ENCODE peak calls at places on chromosomes 6 and 20, in ten cellular contexts. R is AG04449, F is retinal pigment epithelial cell, Y is AG04450, S is kidney, W is left ventricle myocardium inferior, L is Peyer's patch, K is cardiac muscle cell, G is mucosa of descending colon, M is tibial artery. B is an unnamed sample.

GRCh38 chr6:56798163-56798562 is 155.5 kb upstream of the DST start:
- DNase-seq in K (no peak), Y (no peak), R (peak), F (peak), M (no peak), G (no peak), W (no peak), S (no peak), L (no peak), B (peak)

GRCh38 chr20:55415567-55416142 is 589.7 kb downstream of the CBLN4 start:
- DNase-seq in F (no peak), S (no peak), M (no peak), L (no peak), G (no peak), R (no peak), W (no peak), Y (no peak), K (peak), B (peak)

GRCh38 chr6:141033101-141033500 is 1099.6 kb upstream of the GJE1 start:
- DNase-seq in K (peak), W (no peak), R (no peak), S (no peak), Y (no peak), G (no peak), M (no peak), L (no peak), F (no peak), B (peak)

GRCh38 chr6:109121411-109121810 is 26.1 kb downstream of the CEP57L1 start:
- DNase-seq in F (no peak), Y (no peak), R (no peak), M (no peak), W (no peak), K (peak), L (no peak), S (no peak), G (no peak), B (no peak)

GRCh38 chr6:75108333-75108974 is 97.4 kb downstream of the COL12A1 start:
- DNase-seq in M (no peak), L (no peak), S (no peak), W (no peak), Y (no peak), G (no peak), R (no peak), K (no peak), F (no peak), B (no peak)

GRCh38 chr20:24027229-24027628 is 38.6 kb upstream of the GGTLC1 start:
- DNase-seq in W (peak), R (no peak), M (peak), S (peak), Y (no peak), L (no peak), G (peak), F (no peak), K (peak), B (peak)

GRCh38 chr6:20069130-20069529 is 143.1 kb downstream of the MBOAT1 start:
- DNase-seq in F (no peak), S (no peak), W (no peak), G (no peak), M (no peak), K (no peak), R (no peak), Y (no peak), L (no peak), B (no peak)

GRCh38 chr6:48147101-48147500 is 36.1 kb upstream of the PTCHD4 start:
- DNase-seq in W (no peak), M (no peak), R (no peak), Y (no peak), F (no peak), S (no peak), L (no peak), G (no peak), K (no peak), B (no peak)

GRCh38 chr6:143940011-143940597 is 68.0 kb downstream of the PLAGL1 start:
- DNase-seq in F (no peak), L (no peak), M (no peak), Y (no peak), R (no peak), W (no peak), G (peak), S (no peak), K (peak), B (peak)

GRCh38 chr6:51016489-51016888 is 197.8 kb downstream of the TFAP2B start:
- DNase-seq in W (no peak), Y (no peak), G (no peak), M (no peak), K (no peak), R (no peak), S (no peak), L (no peak), F (no peak), B (no peak)

GRCh38 chr20:19915111-19915798 is 101.9 kb upstream of the NAA20 start:
- DNase-seq in M (no peak), K (peak), G (no peak), R (no peak), F (no peak), S (no peak), W (no peak), L (no peak), Y (no peak), B (no peak)

GRCh38 chr20:25072226-25072811 is 9.6 kb downstream of the VSX1 start:
- DNase-seq in L (peak), S (no peak), M (no peak), K (peak), W (no peak), G (no peak), Y (no peak), F (no peak), R (no peak), B (peak)

GRCh38 chr6:90393232-90393884 is 96.7 kb upstream of the BACH2 start:
- DNase-seq in K (peak), L (no peak), G (peak), Y (peak), F (no peak), W (no peak), S (no peak), M (peak), R (no peak), B (peak)

GRCh38 chr6:116101298-116101718 is 655 bp downstream of the NT5DC1 start:
- DNase-seq in K (no peak), W (peak), M (peak), Y (no peak), F (no peak), S (no peak), L (no peak), G (no peak), R (no peak), B (no peak)

GRCh38 chr6:157853018-157853805 is 30.2 kb downstream of the SNX9 start:
- DNase-seq in G (no peak), K (no peak), W (no peak), M (no peak), L (no peak), R (no peak), F (no peak), Y (no peak), S (no peak), B (no peak)

GRCh38 chr20:13396826-13397225 is 175.8 kb downstream of the ISM1 start:
- DNase-seq in M (no peak), R (no peak), K (no peak), G (no peak), Y (no peak), S (no peak), F (no peak), L (no peak), W (no peak), B (no peak)
- TF ChIP-seq CTCF in M (no peak), R (no peak), K (no peak), G (no peak), Y (no peak), S (no peak), F (no peak), L (no peak), W (no peak), B (no peak)

GRCh38 chr6:42137192-42137753 is 5.1 kb downstream of the C6orf132 start:
- DNase-seq in K (peak), W (no peak), G (no peak), R (no peak), L (peak), M (no peak), Y (no peak), S (no peak), F (no peak), B (peak)
- H3K4me3 ChIP-seq in K (no peak), W (no peak), G (no peak), R (no peak), L (no peak), M (no peak), Y (no peak), S (no peak), F (no peak), B (peak)

GRCh38 chr6:77653817-77654216 is 978 bp downstream of the MEI4 start:
- DNase-seq in M (no peak), R (no peak), F (no peak), W (no peak), L (no peak), G (no peak), Y (no peak), K (no peak), S (no peak), B (no peak)

GRCh38 chr6:77652739-77653138 is at the start of gene MEI4:
- DNase-seq in R (no peak), W (no peak), S (no peak), G (no peak), F (no peak), M (no peak), K (no peak), L (no peak), Y (no peak), B (no peak)

DNA sequence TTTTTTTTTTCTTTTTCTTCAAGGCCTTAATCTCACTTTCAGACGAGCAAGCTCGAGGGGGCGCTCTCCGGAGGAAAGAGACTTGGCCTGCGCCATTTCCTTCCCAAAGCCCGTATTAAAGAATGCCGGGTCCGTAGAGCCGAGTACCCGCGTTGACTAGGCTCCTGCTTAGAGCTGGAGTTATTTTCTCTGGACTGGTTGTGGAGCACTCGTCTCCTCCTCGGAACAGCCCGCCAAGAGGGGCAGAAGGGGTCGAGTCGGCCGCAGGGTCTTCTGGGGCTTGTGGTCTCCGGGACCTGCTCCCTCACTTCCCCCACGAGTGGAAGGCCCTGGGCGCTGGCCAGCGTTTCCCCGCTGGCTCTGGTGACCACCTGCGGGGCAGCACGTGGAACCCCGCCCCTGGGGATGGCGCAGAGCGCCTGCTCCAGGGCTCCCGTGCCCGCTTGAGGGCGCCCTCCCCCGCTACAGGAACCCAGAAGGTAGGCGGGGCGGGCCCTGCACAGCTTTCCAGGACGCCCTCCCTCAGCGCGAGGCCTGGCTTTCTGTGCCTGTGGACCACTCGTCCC is 2.7 kb upstream of the MEI4 start:
- DNase-seq in M (no peak), S (peak), G (no peak), Y (no peak), K (peak), L (peak), R (no peak), W (peak), F (peak), B (no peak)
- TF ChIP-seq CTCF in M (no peak), S (peak), G (no peak), Y (no peak), K (peak), L (no peak), R (no peak), W (peak), F (peak), B (no peak)

DNA sequence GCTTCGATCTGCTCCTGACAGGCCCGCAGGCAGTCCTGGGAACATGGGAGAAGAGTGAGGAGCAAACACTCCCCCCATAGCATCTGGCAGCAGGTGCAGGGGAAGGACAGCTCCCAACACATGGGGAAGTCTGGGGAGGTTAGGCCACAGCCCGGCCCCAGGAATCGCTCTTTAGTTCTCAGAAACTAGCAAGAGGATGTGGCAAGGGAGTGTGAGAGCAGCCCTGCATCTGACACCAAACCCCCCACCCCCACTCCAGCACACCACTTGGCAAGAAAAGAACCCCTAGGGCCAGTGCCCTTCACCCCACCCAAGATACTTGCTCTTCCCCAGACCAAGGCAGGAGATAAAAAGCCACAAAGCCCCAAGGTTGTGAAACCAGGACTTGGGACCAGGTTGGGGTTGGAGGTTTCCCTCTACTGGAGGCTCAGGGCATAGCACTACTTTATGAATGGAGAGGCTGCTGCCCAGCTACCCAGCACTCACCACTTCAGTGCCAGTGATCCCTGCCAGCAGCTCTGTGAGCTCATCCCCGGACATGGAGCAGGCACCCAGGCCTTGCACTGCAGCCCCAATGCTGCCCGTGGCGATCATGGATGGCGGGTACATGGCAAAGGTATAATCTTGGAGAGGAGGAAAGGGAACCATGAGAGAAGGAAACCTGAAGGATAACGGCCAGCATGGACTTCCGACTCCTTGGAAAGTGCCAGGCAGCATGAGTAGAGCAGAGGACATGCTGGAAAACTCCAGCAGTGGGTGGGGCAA is 5.4 kb downstream of the CCND3 start:
- DNase-seq in Y (peak), R (peak), F (peak), K (peak), S (peak), W (peak), G (peak), M (peak), L (no peak), B (peak)
- H3K4me3 ChIP-seq in Y (no peak), R (no peak), F (no peak), K (no peak), S (no peak), W (no peak), G (no peak), M (no peak), L (no peak), B (no peak)

DNA sequence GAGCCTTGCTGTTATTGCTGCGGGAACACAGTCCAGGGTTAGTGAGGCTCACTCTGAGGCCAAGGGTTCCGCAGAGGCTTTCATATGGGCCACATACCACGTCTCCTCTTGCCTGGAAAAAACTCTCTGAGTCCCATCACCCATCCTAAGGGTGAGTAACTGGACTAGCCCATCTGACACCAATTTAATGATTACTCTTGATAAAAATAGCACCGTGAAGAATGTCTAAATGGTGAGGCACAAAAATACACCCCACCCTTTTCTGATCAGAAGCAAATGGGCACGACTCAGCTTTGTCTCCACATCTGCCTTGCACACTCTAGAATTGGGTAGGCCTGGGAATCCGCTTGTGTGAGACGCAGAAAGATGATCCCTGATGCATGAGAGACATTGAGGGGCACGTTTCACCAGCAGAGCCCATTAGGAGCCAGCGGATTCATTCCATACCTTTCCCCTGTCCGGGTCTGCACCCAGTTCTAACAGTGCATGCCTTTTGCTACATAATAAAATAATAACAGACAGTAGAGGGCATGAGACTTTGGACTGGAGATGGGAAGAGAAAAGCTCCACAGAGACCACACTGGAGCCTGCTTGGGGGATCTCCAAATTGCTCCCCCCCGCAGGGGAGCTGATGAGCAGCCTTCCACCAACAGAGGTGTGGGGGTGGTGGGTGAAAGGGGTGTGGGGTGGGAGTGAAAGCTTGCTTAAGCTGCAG is 110.0 kb upstream of the KCNK16 start:
- DNase-seq in L (no peak), G (no peak), R (no peak), W (no peak), Y (no peak), K (no peak), M (no peak), F (no peak), S (no peak), B (no peak)
- TF ChIP-seq CTCF in L (no peak), G (no peak), R (no peak), W (no peak), Y (no peak), K (no peak), M (no peak), F (no peak), S (no peak), B (no peak)

GRCh38 chr6:156634971-156635371 is 142.2 kb upstream of the ARID1B start:
- DNase-seq in M (no peak), F (no peak), G (no peak), K (no peak), Y (no peak), S (no peak), W (no peak), L (no peak), R (no peak), B (no peak)
- H3K4me3 ChIP-seq in M (peak), F (peak), G (no peak), K (no peak), Y (peak), S (peak), W (peak), L (no peak), R (no peak), B (no peak)

B was measured in epithelial cell of esophagus.